ENCODE peak calls at places on chromosomes 16 and 17, in ten cellular contexts. D is stomach; K is CD8-positive, alpha-beta T cell; J is lower leg skin; M is MCF 10A; L is colonic mucosa; U is upper lobe of right lung; Q is GM20000; T is fibroblast of lung; N is PC-3. X is an unnamed sample.

GRCh38 chr17:75260679-75261335 is 599 bp downstream of the GGA3 start:
- DNase-seq in D (no peak), K (no peak), J (no peak), M (no peak), L (no peak), U (no peak), Q (no peak), T (no peak), N (peak), X (no peak)

GRCh38 chr17:30021708-30022317 is 80.4 kb downstream of the EFCAB5 start:
- DNase-seq in D (peak), K (no peak), J (peak), M (peak), L (peak), U (no peak), Q (peak), T (peak), N (peak), X (peak)

GRCh38 chr16:66483689-66484452 is 56.8 kb downstream of the BEAN1 start:
- DNase-seq in D (peak), K (peak), J (peak), M (peak), L (peak), U (peak), Q (peak), T (peak), N (peak), X (peak)

GRCh38 chr16:89308391-89309333 is 91.2 kb downstream of the ZNF778 start:
- DNase-seq in D (no peak), K (no peak), J (no peak), M (no peak), L (no peak), U (no peak), Q (no peak), T (no peak), N (no peak), X (no peak)

GRCh38 chr16:3728424-3729160 is 11.3 kb upstream of the TRAP1 start:
- DNase-seq in D (no peak), K (no peak), J (no peak), M (no peak), L (no peak), U (no peak), Q (no peak), T (no peak), N (no peak), X (no peak)

GRCh38 chr17:44389723-44390202 is 314 bp upstream of the ITGA2B start:
- DNase-seq in D (no peak), K (no peak), J (no peak), M (no peak), L (no peak), U (peak), Q (no peak), T (no peak), N (no peak), X (no peak)

GRCh38 chr16:88387177-88387576 is 4.4 kb downstream of the ZNF469 start:
- DNase-seq in D (no peak), K (no peak), J (no peak), M (no peak), L (no peak), U (no peak), Q (no peak), T (no peak), N (no peak), X (no peak)

GRCh38 chr16:3579776-3580175 is 2.6 kb upstream of the NLRC3 start:
- DNase-seq in D (no peak), K (no peak), J (no peak), M (no peak), L (no peak), U (no peak), Q (no peak), T (no peak), N (no peak), X (no peak)

GRCh38 chr17:79707441-79707850 is 23.3 kb upstream of the ENPP7 start:
- DNase-seq in D (no peak), K (no peak), J (no peak), M (no peak), L (no peak), U (no peak), Q (no peak), T (no peak), N (no peak), X (no peak)

GRCh38 chr16:30691907-30692306 is 7.1 kb upstream of the SRCAP start:
- DNase-seq in D (no peak), K (no peak), J (no peak), M (no peak), L (no peak), U (no peak), Q (no peak), T (no peak), N (no peak), X (no peak)

GRCh38 chr16:49858200-49859129 is 2.6 kb upstream of the ZNF423 start:
- DNase-seq in D (no peak), K (no peak), J (no peak), M (peak), L (peak), U (peak), Q (peak), T (peak), N (no peak), X (peak)

GRCh38 chr17:65064452-65065019 is 8.0 kb upstream of the GNA13 start:
- DNase-seq in D (no peak), K (no peak), J (peak), M (peak), L (no peak), U (no peak), Q (no peak), T (peak), N (peak), X (no peak)

GRCh38 chr16:76371441-76371840 is 94.2 kb downstream of the CNTNAP4 start:
- DNase-seq in D (no peak), K (no peak), J (no peak), M (no peak), L (no peak), U (no peak), Q (no peak), T (no peak), N (no peak), X (no peak)

GRCh38 chr16:76378020-76378419 is 100.8 kb downstream of the CNTNAP4 start:
- DNase-seq in D (no peak), K (no peak), J (no peak), M (no peak), L (no peak), U (no peak), Q (no peak), T (no peak), N (no peak), X (no peak)

GRCh38 chr16:76376988-76377387 is 99.8 kb downstream of the CNTNAP4 start:
- DNase-seq in D (no peak), K (no peak), J (no peak), M (no peak), L (no peak), U (no peak), Q (no peak), T (no peak), N (no peak), X (no peak)
- TF ChIP-seq CTCF in D (no peak), K (no peak), J (no peak), M (no peak), L (no peak), U (no peak), Q (no peak), T (no peak), N (no peak), X (no peak)

DNA sequence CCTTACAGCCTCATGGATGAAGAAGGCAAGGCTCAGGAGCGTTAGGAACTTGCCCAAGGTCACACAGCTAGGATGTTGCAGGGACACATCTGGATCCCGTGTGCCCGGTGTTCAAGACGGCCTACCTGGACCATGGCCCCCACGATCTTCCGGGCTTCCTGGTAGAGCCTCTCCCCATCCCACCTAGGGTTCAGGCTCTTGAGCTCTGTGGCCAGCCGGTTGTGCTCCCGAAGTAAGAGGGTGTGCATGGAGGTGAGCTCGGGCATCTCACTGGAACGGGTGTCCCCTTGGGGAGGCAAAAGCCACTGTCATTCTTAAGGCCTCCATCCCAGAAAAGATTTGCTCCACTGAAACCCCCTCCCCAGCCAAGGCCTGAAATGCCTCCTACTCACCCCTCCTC is 5.3 kb downstream of the MPO start:
- DNase-seq in D (no peak), K (no peak), J (no peak), M (no peak), L (no peak), U (no peak), Q (no peak), T (no peak), N (no peak), X (no peak)
- TF ChIP-seq CTCF in D (no peak), K (no peak), J (no peak), M (no peak), L (no peak), U (no peak), Q (no peak), T (no peak), N (no peak), X (no peak)

GRCh38 chr16:75820672-75821071 is 94.4 kb upstream of the CPHXL start:
- DNase-seq in D (no peak), K (no peak), J (no peak), M (peak), L (no peak), U (no peak), Q (no peak), T (no peak), N (peak), X (no peak)

GRCh38 chr16:75818491-75818890 is 92.2 kb upstream of the CPHXL start:
- DNase-seq in D (no peak), K (no peak), J (no peak), M (peak), L (no peak), U (no peak), Q (no peak), T (no peak), N (no peak), X (no peak)

DNA sequence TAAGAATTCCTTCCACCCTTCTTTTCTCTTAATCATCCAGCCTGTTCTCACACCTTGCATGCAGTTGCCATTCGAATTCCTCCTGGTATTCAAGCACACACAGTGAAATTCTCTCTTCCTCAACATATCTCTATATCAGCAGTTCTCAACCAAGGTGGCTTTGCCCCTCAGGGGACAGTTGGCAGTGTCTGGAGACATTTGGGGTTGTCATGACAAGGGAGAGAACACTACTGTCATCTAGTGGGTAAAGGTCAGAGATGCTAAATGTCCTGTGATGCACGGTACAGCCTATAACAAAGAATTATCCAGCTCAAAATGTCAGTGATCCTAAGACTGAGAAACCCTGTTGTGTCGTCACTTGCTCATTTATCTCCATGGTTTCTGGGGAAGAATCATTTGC is 94.8 kb upstream of the CPHXL start:
- DNase-seq in D (no peak), K (no peak), J (no peak), M (no peak), L (no peak), U (no peak), Q (no peak), T (no peak), N (no peak), X (no peak)
- TF ChIP-seq CTCF in D (no peak), K (no peak), J (no peak), M (no peak), L (no peak), U (no peak), Q (no peak), T (no peak), N (no peak), X (no peak)

GRCh38 chr16:86964846-86965245 is 352.3 kb downstream of the C16orf95 start:
- DNase-seq in D (no peak), K (no peak), J (no peak), M (no peak), L (no peak), U (no peak), Q (no peak), T (no peak), N (no peak), X (no peak)
- TF ChIP-seq CTCF in D (no peak), K (no peak), J (no peak), M (no peak), L (no peak), U (no peak), Q (no peak), T (no peak), N (no peak), X (no peak)

GRCh38 chr17:27989046-27989445 is 53.4 kb upstream of the NLK start:
- DNase-seq in D (no peak), K (no peak), J (no peak), M (peak), L (no peak), U (no peak), Q (no peak), T (peak), N (peak), X (no peak)

GRCh38 chr17:27985306-27985705 is 57.2 kb upstream of the NLK start:
- DNase-seq in D (no peak), K (no peak), J (no peak), M (no peak), L (no peak), U (no peak), Q (peak), T (no peak), N (no peak), X (no peak)

GRCh38 chr17:27985736-27986394 is 56.6 kb upstream of the NLK start:
- DNase-seq in D (no peak), K (no peak), J (no peak), M (no peak), L (no peak), U (no peak), Q (peak), T (no peak), N (no peak), X (peak)

GRCh38 chr17:27984816-27985215 is 57.7 kb upstream of the NLK start:
- DNase-seq in D (no peak), K (no peak), J (no peak), M (no peak), L (no peak), U (no peak), Q (no peak), T (no peak), N (no peak), X (no peak)

GRCh38 chr17:27986805-27987684 is 55.4 kb upstream of the NLK start:
- DNase-seq in D (no peak), K (no peak), J (no peak), M (no peak), L (no peak), U (no peak), Q (no peak), T (peak), N (no peak), X (no peak)
- TF ChIP-seq CTCF in D (no peak), K (no peak), J (no peak), M (no peak), L (no peak), U (no peak), Q (no peak), T (no peak), N (no peak), X (no peak)

DNA sequence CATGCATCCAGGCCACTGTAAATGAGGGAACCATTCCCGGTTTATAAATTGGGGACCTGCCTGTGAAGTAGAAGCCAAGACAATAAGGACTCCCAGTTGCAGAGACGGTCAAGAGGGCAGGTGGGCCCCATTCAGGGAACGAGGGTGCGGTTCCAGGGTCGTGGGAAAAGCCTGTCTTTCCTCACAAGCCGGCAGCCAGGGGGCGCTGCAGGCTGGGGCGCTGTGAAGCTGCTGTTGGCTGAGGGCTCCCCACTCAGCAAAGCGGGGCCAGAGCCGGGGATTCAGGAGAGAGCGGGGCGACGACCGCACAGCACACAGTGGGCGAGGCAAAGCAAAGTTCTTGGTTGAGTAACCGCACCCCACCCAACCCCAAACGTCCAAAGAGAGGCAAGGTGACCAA is 24.9 kb downstream of the CDRT15 start:
- DNase-seq in D (peak), K (peak), J (no peak), M (no peak), L (no peak), U (peak), Q (peak), T (no peak), N (no peak), X (no peak)
- TF ChIP-seq CTCF in D (peak), K (peak), J (no peak), M (peak), L (peak), U (peak), Q (peak), T (peak), N (peak), X (peak)

GRCh38 chr17:71866095-71866494 is 254.7 kb upstream of the SOX9 start:
- DNase-seq in D (no peak), K (no peak), J (no peak), M (no peak), L (no peak), U (no peak), Q (no peak), T (no peak), N (no peak), X (no peak)
- TF ChIP-seq CTCF in D (no peak), K (no peak), J (no peak), M (no peak), L (no peak), U (no peak), Q (no peak), T (no peak), N (no peak), X (no peak)

GRCh38 chr17:82226170-82226808 is 2.6 kb upstream of the SLC16A3 start:
- DNase-seq in D (no peak), K (no peak), J (no peak), M (no peak), L (no peak), U (no peak), Q (no peak), T (no peak), N (no peak), X (no peak)

GRCh38 chr17:82226809-82227628 is 1.8 kb upstream of the SLC16A3 start:
- DNase-seq in D (no peak), K (no peak), J (no peak), M (no peak), L (no peak), U (peak), Q (no peak), T (no peak), N (no peak), X (no peak)

GRCh38 chr17:82224666-82225065 is 4.2 kb upstream of the SLC16A3 start:
- DNase-seq in D (no peak), K (no peak), J (no peak), M (no peak), L (no peak), U (no peak), Q (no peak), T (no peak), N (no peak), X (no peak)

GRCh38 chr17:82223517-82223916 is 5.3 kb upstream of the SLC16A3 start:
- DNase-seq in D (no peak), K (no peak), J (no peak), M (no peak), L (no peak), U (no peak), Q (no peak), T (no peak), N (no peak), X (no peak)

DNA sequence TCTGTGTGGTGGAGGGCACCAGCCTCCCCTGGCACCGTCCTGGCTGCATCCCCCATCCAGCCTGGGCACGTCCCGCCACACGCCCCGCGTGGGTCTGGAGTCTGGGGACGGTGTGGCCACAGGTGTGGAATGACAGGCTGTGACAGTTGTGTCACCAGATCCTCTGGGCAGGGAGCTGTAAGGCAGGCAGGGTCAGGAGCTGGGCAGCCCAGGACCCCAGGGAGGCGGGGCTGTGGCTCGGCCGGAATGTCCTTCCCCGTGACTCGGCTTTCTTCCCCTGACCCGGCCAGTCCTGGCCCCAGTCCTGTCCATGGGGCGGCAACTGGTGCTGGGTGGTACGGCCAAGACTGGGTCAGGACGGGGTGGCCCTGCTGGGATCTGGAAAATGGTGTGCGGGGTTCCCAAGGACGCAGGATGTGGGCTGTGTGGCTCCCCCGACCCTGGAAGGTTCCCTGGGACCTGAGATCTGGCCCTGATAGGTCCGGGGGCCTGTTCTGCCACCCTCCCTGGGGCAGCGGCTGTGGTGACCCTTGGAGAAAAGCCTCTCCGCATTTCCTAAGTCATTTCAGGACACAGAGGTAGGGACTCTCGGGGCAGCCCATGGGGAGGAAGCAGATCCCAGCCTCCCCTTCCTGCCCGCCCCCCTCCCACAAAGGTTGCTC is 3.3 kb upstream of the SLC16A3 start:
- DNase-seq in D (no peak), K (no peak), J (no peak), M (no peak), L (no peak), U (peak), Q (no peak), T (no peak), N (no peak), X (no peak)
- TF ChIP-seq CTCF in D (no peak), K (no peak), J (no peak), M (no peak), L (no peak), U (no peak), Q (no peak), T (no peak), N (no peak), X (no peak)